ENCODE peak calls at places on chromosome 16, in seven cellular contexts. O is breast epithelium, L is psoas muscle, Z is mammary epithelial cell, C is IMR-90, J is ascending aorta, V is heart right ventricle. G is an unnamed sample. For H3K9me3, the result is how much of the 10 kb centered on the place peaks cover.

GRCh38 chr16:31128711-31129567 is 6.6 kb downstream of the PRSS8 start:
- DNase-seq in C (no peak), L (no peak), V (peak), O (no peak), Z (no peak), J (no peak), G (no peak)

GRCh38 chr16:28597692-28598261 is 927 bp upstream of the SULT1A2 start:
- DNase-seq in J (no peak), Z (no peak), V (no peak), O (no peak), L (no peak), C (no peak), G (no peak)

GRCh38 chr16:66621973-66622372 is 17.5 kb downstream of the CMTM3 start:
- DNase-seq in V (no peak), O (no peak), C (no peak), L (no peak), Z (peak), J (no peak), G (no peak)

GRCh38 chr16:67917140-67917851 is 14.4 kb downstream of the CTRL start:
- DNase-seq in V (peak), C (peak), Z (no peak), O (no peak), J (no peak), L (peak), G (no peak)

GRCh38 chr16:28151180-28151579 is 60.6 kb downstream of the XPO6 start:
- DNase-seq in C (no peak), Z (no peak), V (no peak), O (no peak), J (no peak), L (no peak), G (no peak)

GRCh38 chr16:49855822-49856740 is at the start of gene ZNF423:
- DNase-seq in Z (no peak), J (no peak), V (peak), O (no peak), L (peak), C (no peak), G (no peak)

GRCh38 chr16:30473231-30474061 is 904 bp downstream of the ITGAL start:
- DNase-seq in V (peak), L (no peak), J (no peak), C (no peak), Z (no peak), O (no peak), G (no peak)

GRCh38 chr16:50381679-50382440 is 13.1 kb upstream of the BRD7 start:
- DNase-seq in V (no peak), O (no peak), J (no peak), C (no peak), L (no peak), Z (no peak), G (no peak)

GRCh38 chr16:78995441-78995840 is 605.1 kb downstream of the MAF start:
- DNase-seq in J (no peak), C (no peak), L (no peak), V (no peak), O (no peak), Z (no peak), G (no peak)

GRCh38 chr16:59950431-59950830 is 1216.3 kb upstream of the GOT2 start:
- DNase-seq in O (no peak), C (no peak), J (no peak), Z (peak), V (no peak), L (no peak), G (no peak)

GRCh38 chr16:1510272-1510671 is 17.1 kb downstream of the TELO2 start:
- DNase-seq in J (no peak), C (no peak), O (no peak), V (no peak), L (no peak), Z (no peak), G (no peak)
- H3K27ac ChIP-seq in J (peak), C (no peak), O (no peak), V (peak), L (peak), Z (no peak), G (no peak)

DNA sequence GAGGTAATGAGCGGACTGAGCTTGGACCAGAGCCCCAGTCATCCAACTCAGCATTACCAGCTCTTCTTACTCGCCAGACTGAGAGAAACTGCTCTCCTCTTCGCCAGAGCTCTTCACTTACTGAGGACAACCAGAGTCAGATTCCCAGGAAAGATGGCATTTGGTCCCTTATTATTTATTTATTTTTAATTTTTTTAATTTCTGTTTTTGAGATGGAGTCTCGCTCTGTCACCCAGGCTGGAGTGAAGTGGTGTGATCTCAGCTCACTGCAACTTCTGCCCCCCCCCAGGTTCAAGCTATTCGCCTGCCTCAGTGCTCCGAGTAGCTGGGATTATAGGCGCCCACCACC is 23.3 kb downstream of the DEXI start:
- DNase-seq in V (no peak), J (no peak), C (no peak), Z (no peak), L (no peak), O (no peak), G (no peak)
- TF ChIP-seq CTCF in V (no peak), J (no peak), C (no peak), Z (no peak), L (no peak), O (no peak), G (peak)

GRCh38 chr16:35746281-35746962 is 2287.0 kb downstream of the TP53TG3F start:
- DNase-seq in J (peak), C (no peak), Z (no peak), O (no peak), V (no peak), L (no peak), G (no peak)
- H3K9me3 ChIP-seq in J (under half), C (under half), Z (under half), O (under half), V (under half), L (under half), G (half or more)

GRCh38 chr16:88524274-88524972 is 45.8 kb upstream of the ZC3H18 start:
- DNase-seq in J (no peak), O (no peak), V (peak), C (no peak), Z (no peak), L (no peak), G (no peak)
- H3K27ac ChIP-seq in J (no peak), O (no peak), V (no peak), C (no peak), Z (no peak), L (no peak), G (no peak)

DNA sequence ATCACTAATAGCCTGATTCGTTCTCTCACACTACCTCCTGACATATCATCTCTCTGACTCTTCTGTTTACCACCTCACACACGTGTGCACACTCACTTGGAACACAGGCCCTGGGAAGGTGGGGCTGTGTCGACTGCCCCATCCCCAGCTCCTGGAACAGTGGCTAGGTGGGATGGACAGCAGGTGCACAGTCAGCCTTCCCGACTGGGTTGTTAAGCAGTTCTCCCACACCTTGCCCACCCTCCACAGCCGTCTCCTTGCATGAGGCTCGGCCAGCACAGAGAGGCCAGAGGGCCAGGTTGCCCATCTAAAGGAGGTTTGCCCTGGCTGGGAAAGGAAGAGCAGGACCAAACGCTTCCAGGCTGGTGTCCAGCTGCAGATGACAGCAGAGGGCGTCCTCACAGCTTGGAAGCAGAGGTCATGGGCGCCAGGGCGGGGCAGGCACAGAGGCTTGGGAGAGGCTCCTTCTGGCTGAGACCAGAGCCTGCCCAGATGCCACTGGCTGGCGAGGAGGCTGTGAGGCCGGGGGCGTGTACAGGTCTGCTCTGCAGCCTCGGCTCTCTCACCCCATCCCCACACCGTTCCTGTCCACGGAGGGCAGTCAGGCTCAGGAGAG is 92.8 kb downstream of the AMFR start:
- DNase-seq in O (peak), Z (peak), C (peak), V (peak), L (peak), J (no peak), G (no peak)
- TF ChIP-seq CTCF in O (peak), Z (peak), C (peak), V (no peak), L (peak), J (no peak), G (no peak)

GRCh38 chr16:11296706-11297491 is 15.8 kb upstream of the PRM1 start:
- DNase-seq in V (no peak), Z (peak), C (no peak), L (no peak), O (no peak), J (no peak), G (no peak)

GRCh38 chr16:11296351-11296705 is 15.2 kb upstream of the PRM1 start:
- DNase-seq in V (no peak), O (no peak), L (no peak), J (no peak), C (no peak), Z (no peak), G (no peak)

GRCh38 chr16:11295672-11296071 is 14.5 kb upstream of the PRM1 start:
- DNase-seq in L (no peak), V (no peak), J (no peak), Z (no peak), O (no peak), C (no peak), G (no peak)

GRCh38 chr16:11298143-11298900 is 17.2 kb upstream of the PRM1 start:
- DNase-seq in Z (no peak), J (no peak), O (no peak), C (no peak), V (no peak), L (no peak), G (no peak)

GRCh38 chr16:11297492-11298142 is 16.5 kb upstream of the PRM1 start:
- DNase-seq in Z (no peak), O (no peak), J (peak), C (peak), V (peak), L (peak), G (peak)
- H3K9me3 ChIP-seq in Z (under half), O (under half), J (under half), C (under half), V (under half), L (under half), G (under half)

DNA sequence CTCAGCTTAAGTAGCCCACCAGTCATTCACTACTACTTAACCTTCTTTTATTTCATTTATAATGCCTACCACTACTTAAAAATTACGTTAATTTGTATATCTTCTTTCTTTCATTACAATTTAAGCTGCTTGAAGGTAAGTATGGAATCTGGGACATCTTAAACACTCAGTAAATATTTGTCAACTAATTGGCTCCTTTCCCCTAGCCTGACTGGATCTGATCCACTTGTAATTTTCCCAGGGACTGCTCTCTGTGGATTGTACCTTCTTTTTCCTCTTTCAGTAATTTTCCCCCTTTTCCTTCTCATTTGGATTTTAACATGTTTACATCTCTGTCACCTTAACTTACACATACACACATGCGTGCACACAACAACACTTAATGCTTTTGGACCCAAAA is 152.4 kb upstream of the RBL2 start:
- DNase-seq in Z (no peak), J (no peak), O (no peak), V (no peak), C (no peak), L (no peak), G (no peak)
- H3K27ac ChIP-seq in Z (no peak), J (no peak), O (no peak), V (no peak), C (no peak), L (no peak), G (no peak)